ENCODE peak calls at places on chromosomes 12 and 14, in seven cellular contexts. One of them, this sample, is unnamed.

GRCh38 chr14:57179273-57179672 is 89.4 kb downstream of the EXOC5 start:
- DNase-seq in AML-193: no peak
- DNase-seq in CD4-positive, alpha-beta T cell: no peak
- DNase-seq in T follicular helper cell: no peak
- DNase-seq in DMS53: no peak
- DNase-seq in pancreas: no peak
- DNase-seq in smooth muscle cell of the brain vasculature: no peak
- DNase-seq in this sample: no peak

GRCh38 chr12:125856366-125856765 is 791.1 kb downstream of the AACS start:
- DNase-seq in pancreas: no peak
- DNase-seq in T follicular helper cell: no peak
- DNase-seq in DMS53: no peak
- DNase-seq in smooth muscle cell of the brain vasculature: no peak
- DNase-seq in AML-193: no peak
- DNase-seq in CD4-positive, alpha-beta T cell: no peak
- DNase-seq in this sample: no peak

GRCh38 chr12:119153477-119154434 is 25.0 kb upstream of the HSPB8 start:
- DNase-seq in DMS53: peak; percentile 36
- DNase-seq in smooth muscle cell of the brain vasculature: no peak
- DNase-seq in pancreas: peak; percentile 62
- DNase-seq in CD4-positive, alpha-beta T cell: no peak
- DNase-seq in T follicular helper cell: no peak
- DNase-seq in AML-193: no peak
- DNase-seq in this sample: no peak

GRCh38 chr12:74791365-74791764 is 253.7 kb downstream of the ATXN7L3B start:
- DNase-seq in CD4-positive, alpha-beta T cell: no peak
- DNase-seq in pancreas: no peak
- DNase-seq in DMS53: no peak
- DNase-seq in AML-193: no peak
- DNase-seq in smooth muscle cell of the brain vasculature: no peak
- DNase-seq in T follicular helper cell: no peak
- DNase-seq in this sample: no peak

GRCh38 chr12:63103489-63104131 is 47.4 kb downstream of the AVPR1A start:
- DNase-seq in T follicular helper cell: no peak
- DNase-seq in pancreas: no peak
- DNase-seq in AML-193: peak; percentile 15
- DNase-seq in DMS53: peak; percentile 67
- DNase-seq in smooth muscle cell of the brain vasculature: peak; percentile 7
- DNase-seq in CD4-positive, alpha-beta T cell: no peak
- DNase-seq in this sample: no peak

GRCh38 chr12:6950944-6951540 is at the start of gene PTPN6:
- DNase-seq in DMS53: no peak
- DNase-seq in smooth muscle cell of the brain vasculature: no peak
- DNase-seq in AML-193: peak; percentile 79
- DNase-seq in T follicular helper cell: no peak
- DNase-seq in CD4-positive, alpha-beta T cell: no peak
- DNase-seq in pancreas: no peak
- DNase-seq in this sample: no peak

GRCh38 chr14:76551906-76552305 is 176.0 kb downstream of the ESRRB start:
- DNase-seq in pancreas: no peak
- DNase-seq in T follicular helper cell: no peak
- DNase-seq in AML-193: no peak
- DNase-seq in CD4-positive, alpha-beta T cell: no peak
- DNase-seq in DMS53: no peak
- DNase-seq in smooth muscle cell of the brain vasculature: no peak
- DNase-seq in this sample: no peak

GRCh38 chr14:45868863-45869262 is 615.9 kb upstream of the MIS18BP1 start:
- DNase-seq in pancreas: no peak
- DNase-seq in T follicular helper cell: no peak
- DNase-seq in smooth muscle cell of the brain vasculature: no peak
- DNase-seq in CD4-positive, alpha-beta T cell: no peak
- DNase-seq in AML-193: no peak
- DNase-seq in DMS53: no peak
- DNase-seq in this sample: no peak

GRCh38 chr14:96170961-96171592 is 33.6 kb upstream of the BDKRB2 start:
- DNase-seq in AML-193: no peak
- DNase-seq in pancreas: no peak
- DNase-seq in CD4-positive, alpha-beta T cell: no peak
- DNase-seq in T follicular helper cell: no peak
- DNase-seq in DMS53: no peak
- DNase-seq in smooth muscle cell of the brain vasculature: no peak
- DNase-seq in this sample: no peak

GRCh38 chr12:69897744-69898143 is 72.7 kb downstream of the MYRFL start:
- DNase-seq in smooth muscle cell of the brain vasculature: peak; percentile 88
- DNase-seq in T follicular helper cell: no peak
- DNase-seq in AML-193: no peak
- DNase-seq in CD4-positive, alpha-beta T cell: no peak
- DNase-seq in DMS53: no peak
- DNase-seq in pancreas: no peak
- DNase-seq in this sample: no peak

GRCh38 chr12:22527999-22528398 is 16.3 kb downstream of the C2CD5 start:
- DNase-seq in smooth muscle cell of the brain vasculature: no peak
- DNase-seq in T follicular helper cell: no peak
- DNase-seq in DMS53: no peak
- DNase-seq in AML-193: no peak
- DNase-seq in CD4-positive, alpha-beta T cell: no peak
- DNase-seq in pancreas: no peak
- DNase-seq in this sample: no peak

This sample was measured in NCI-H1417 treated with DMSO at 0.1 percent for 48 hours.